ENCODE peak calls at places on chromosomes 11 and 22, in seven cellular contexts. One of them, this sample, is unnamed.

GRCh38 chr11:122214567-122214966 is 98.6 kb upstream of the BLID start:
- DNase-seq in NCI-H2171 treated with DMSO at 0.1 percent for 48 hours: no peak
- DNase-seq in astrocyte of the spinal cord: peak
- DNase-seq in astrocyte of the cerebellum: no peak
- DNase-seq in left cardiac atrium: no peak
- DNase-seq in GM23338: no peak
- DNase-seq in NCI-H510A: no peak
- DNase-seq in this sample: no peak

GRCh38 chr22:27833803-27834202 is 32.2 kb upstream of the MN1 start:
- DNase-seq in NCI-H2171 treated with DMSO at 0.1 percent for 48 hours: no peak
- DNase-seq in astrocyte of the spinal cord: no peak
- DNase-seq in astrocyte of the cerebellum: no peak
- DNase-seq in left cardiac atrium: no peak
- DNase-seq in GM23338: no peak
- DNase-seq in NCI-H510A: no peak
- DNase-seq in this sample: no peak

GRCh38 chr11:63720611-63721010 is 39.3 kb downstream of the RTN3 start:
- DNase-seq in NCI-H2171 treated with DMSO at 0.1 percent for 48 hours: no peak
- DNase-seq in astrocyte of the spinal cord: no peak
- DNase-seq in astrocyte of the cerebellum: no peak
- DNase-seq in left cardiac atrium: no peak
- DNase-seq in GM23338: no peak
- DNase-seq in NCI-H510A: no peak
- DNase-seq in this sample: no peak

GRCh38 chr11:19232910-19233503 is 7.7 kb downstream of the E2F8 start:
- DNase-seq in NCI-H2171 treated with DMSO at 0.1 percent for 48 hours: no peak
- DNase-seq in astrocyte of the spinal cord: peak
- DNase-seq in astrocyte of the cerebellum: peak
- DNase-seq in left cardiac atrium: no peak
- DNase-seq in GM23338: no peak
- DNase-seq in NCI-H510A: no peak
- DNase-seq in this sample: no peak

GRCh38 chr11:31827458-31828206 is 16.5 kb upstream of the PAX6 start:
- DNase-seq in NCI-H2171 treated with DMSO at 0.1 percent for 48 hours: peak
- DNase-seq in astrocyte of the spinal cord: no peak
- DNase-seq in astrocyte of the cerebellum: no peak
- DNase-seq in left cardiac atrium: no peak
- DNase-seq in GM23338: peak
- DNase-seq in NCI-H510A: no peak
- DNase-seq in this sample: no peak

GRCh38 chr11:80182906-80183305 is 742.1 kb upstream of the TENM4 start:
- DNase-seq in NCI-H2171 treated with DMSO at 0.1 percent for 48 hours: no peak
- DNase-seq in astrocyte of the spinal cord: no peak
- DNase-seq in astrocyte of the cerebellum: no peak
- DNase-seq in left cardiac atrium: no peak
- DNase-seq in GM23338: no peak
- DNase-seq in NCI-H510A: no peak
- DNase-seq in this sample: no peak

GRCh38 chr11:124394408-124394807 is 4.4 kb downstream of the OR8B3 start:
- DNase-seq in NCI-H2171 treated with DMSO at 0.1 percent for 48 hours: no peak
- DNase-seq in astrocyte of the spinal cord: peak
- DNase-seq in astrocyte of the cerebellum: no peak
- DNase-seq in left cardiac atrium: no peak
- DNase-seq in GM23338: no peak
- DNase-seq in NCI-H510A: no peak
- DNase-seq in this sample: no peak

GRCh38 chr22:44363214-44363979 is 50.6 kb upstream of the SHISAL1 start:
- DNase-seq in NCI-H2171 treated with DMSO at 0.1 percent for 48 hours: no peak
- DNase-seq in astrocyte of the spinal cord: peak
- DNase-seq in astrocyte of the cerebellum: peak
- DNase-seq in left cardiac atrium: peak
- DNase-seq in GM23338: no peak
- DNase-seq in NCI-H510A: no peak
- DNase-seq in this sample: peak

GRCh38 chr22:44693145-44693544 is 8.9 kb upstream of the PRR5 start:
- DNase-seq in NCI-H2171 treated with DMSO at 0.1 percent for 48 hours: no peak
- DNase-seq in astrocyte of the spinal cord: no peak
- DNase-seq in astrocyte of the cerebellum: no peak
- DNase-seq in left cardiac atrium: no peak
- DNase-seq in GM23338: no peak
- DNase-seq in NCI-H510A: no peak
- DNase-seq in this sample: no peak

GRCh38 chr11:8025123-8025522 is 38.0 kb downstream of the EIF3F start:
- DNase-seq in NCI-H2171 treated with DMSO at 0.1 percent for 48 hours: no peak
- DNase-seq in astrocyte of the spinal cord: peak
- DNase-seq in astrocyte of the cerebellum: no peak
- DNase-seq in left cardiac atrium: no peak
- DNase-seq in GM23338: no peak
- DNase-seq in NCI-H510A: no peak
- DNase-seq in this sample: peak

GRCh38 chr11:38476808-38477565 is 1879.0 kb upstream of the RAG2 start:
- DNase-seq in NCI-H2171 treated with DMSO at 0.1 percent for 48 hours: no peak
- DNase-seq in astrocyte of the spinal cord: no peak
- DNase-seq in astrocyte of the cerebellum: no peak
- DNase-seq in left cardiac atrium: no peak
- DNase-seq in GM23338: no peak
- DNase-seq in NCI-H510A: no peak
- DNase-seq in this sample: no peak

GRCh38 chr11:45245237-45246045 is 40.7 kb downstream of the SYT13 start:
- DNase-seq in NCI-H2171 treated with DMSO at 0.1 percent for 48 hours: no peak
- DNase-seq in astrocyte of the spinal cord: no peak
- DNase-seq in astrocyte of the cerebellum: no peak
- DNase-seq in left cardiac atrium: no peak
- DNase-seq in GM23338: no peak
- DNase-seq in NCI-H510A: no peak
- DNase-seq in this sample: no peak

GRCh38 chr11:120091121-120091520 is 46.8 kb downstream of the TRIM29 start:
- DNase-seq in NCI-H2171 treated with DMSO at 0.1 percent for 48 hours: no peak
- DNase-seq in astrocyte of the spinal cord: no peak
- DNase-seq in astrocyte of the cerebellum: no peak
- DNase-seq in left cardiac atrium: no peak
- DNase-seq in GM23338: no peak
- DNase-seq in NCI-H510A: no peak
- DNase-seq in this sample: no peak

GRCh38 chr11:70605846-70606245 is 207.5 kb downstream of the CTTN start:
- DNase-seq in NCI-H2171 treated with DMSO at 0.1 percent for 48 hours: no peak
- DNase-seq in astrocyte of the spinal cord: no peak
- DNase-seq in astrocyte of the cerebellum: no peak
- DNase-seq in left cardiac atrium: no peak
- DNase-seq in GM23338: no peak
- DNase-seq in NCI-H510A: no peak
- DNase-seq in this sample: no peak

GRCh38 chr11:57680552-57680874 is 12.6 kb downstream of the ZDHHC5 start:
- DNase-seq in NCI-H2171 treated with DMSO at 0.1 percent for 48 hours: no peak
- DNase-seq in astrocyte of the spinal cord: no peak
- DNase-seq in astrocyte of the cerebellum: no peak
- DNase-seq in left cardiac atrium: no peak
- DNase-seq in GM23338: no peak
- DNase-seq in NCI-H510A: no peak
- DNase-seq in this sample: no peak

GRCh38 chr22:49753961-49754673 is 73.6 kb downstream of the BRD1 start:
- DNase-seq in NCI-H2171 treated with DMSO at 0.1 percent for 48 hours: no peak
- DNase-seq in astrocyte of the spinal cord: no peak
- DNase-seq in astrocyte of the cerebellum: no peak
- DNase-seq in left cardiac atrium: no peak
- DNase-seq in GM23338: no peak
- DNase-seq in NCI-H510A: peak
- DNase-seq in this sample: no peak

GRCh38 chr11:111538407-111539114 is 2.0 kb upstream of the LAYN start:
- DNase-seq in NCI-H2171 treated with DMSO at 0.1 percent for 48 hours: no peak
- DNase-seq in astrocyte of the spinal cord: no peak
- DNase-seq in astrocyte of the cerebellum: no peak
- DNase-seq in left cardiac atrium: no peak
- DNase-seq in GM23338: no peak
- DNase-seq in NCI-H510A: no peak
- DNase-seq in this sample: no peak

GRCh38 chr11:87454246-87454645 is 416.5 kb downstream of the TMEM135 start:
- DNase-seq in NCI-H2171 treated with DMSO at 0.1 percent for 48 hours: peak
- DNase-seq in astrocyte of the spinal cord: peak
- DNase-seq in astrocyte of the cerebellum: peak
- DNase-seq in left cardiac atrium: no peak
- DNase-seq in GM23338: no peak
- DNase-seq in NCI-H510A: no peak
- DNase-seq in this sample: no peak

GRCh38 chr11:1825039-1825740 is 9.6 kb upstream of the SYT8 start:
- DNase-seq in NCI-H2171 treated with DMSO at 0.1 percent for 48 hours: no peak
- DNase-seq in astrocyte of the spinal cord: no peak
- DNase-seq in astrocyte of the cerebellum: no peak
- DNase-seq in left cardiac atrium: no peak
- DNase-seq in GM23338: peak
- DNase-seq in NCI-H510A: no peak
- DNase-seq in this sample: no peak

GRCh38 chr11:12429155-12429554 is 51.8 kb downstream of the PARVA start:
- DNase-seq in NCI-H2171 treated with DMSO at 0.1 percent for 48 hours: no peak
- DNase-seq in astrocyte of the spinal cord: no peak
- DNase-seq in astrocyte of the cerebellum: no peak
- DNase-seq in left cardiac atrium: no peak
- DNase-seq in GM23338: no peak
- DNase-seq in NCI-H510A: no peak
- DNase-seq in this sample: no peak

GRCh38 chr11:27497284-27497866 is 9.2 kb downstream of the LIN7C start:
- DNase-seq in NCI-H2171 treated with DMSO at 0.1 percent for 48 hours: peak
- DNase-seq in astrocyte of the spinal cord: peak
- DNase-seq in astrocyte of the cerebellum: peak
- DNase-seq in left cardiac atrium: no peak
- DNase-seq in GM23338: peak
- DNase-seq in NCI-H510A: no peak
- DNase-seq in this sample: no peak

GRCh38 chr11:2377511-2378443 is 667 bp downstream of the CD81 start:
- DNase-seq in NCI-H2171 treated with DMSO at 0.1 percent for 48 hours: no peak
- DNase-seq in astrocyte of the spinal cord: peak
- DNase-seq in astrocyte of the cerebellum: no peak
- DNase-seq in left cardiac atrium: peak
- DNase-seq in GM23338: peak
- DNase-seq in NCI-H510A: no peak
- DNase-seq in this sample: peak

GRCh38 chr11:64831411-64831891 is 13.0 kb downstream of the CDC42BPG start:
- DNase-seq in NCI-H2171 treated with DMSO at 0.1 percent for 48 hours: no peak
- DNase-seq in astrocyte of the spinal cord: no peak
- DNase-seq in astrocyte of the cerebellum: no peak
- DNase-seq in left cardiac atrium: no peak
- DNase-seq in GM23338: no peak
- DNase-seq in NCI-H510A: no peak
- DNase-seq in this sample: no peak

GRCh38 chr22:20637740-20638139 is 130.3 kb downstream of the MED15 start:
- DNase-seq in NCI-H2171 treated with DMSO at 0.1 percent for 48 hours: no peak
- DNase-seq in astrocyte of the spinal cord: no peak
- DNase-seq in astrocyte of the cerebellum: no peak
- DNase-seq in left cardiac atrium: no peak
- DNase-seq in GM23338: no peak
- DNase-seq in NCI-H510A: no peak
- DNase-seq in this sample: no peak